ENCODE peak calls at places on chromosomes 11 and 22, in four cellular contexts. One of them, this sample, is unnamed.

GRCh38 chr11:27166130-27166529 is 125.5 kb downstream of the BBOX1 start:
- DNase-seq in AG10803: no peak
- DNase-seq in AG04450: no peak
- DNase-seq in ovary: no peak
- DNase-seq in this sample: no peak

GRCh38 chr11:72569966-72570892 is 104.0 kb downstream of the PDE2A start:
- DNase-seq in ovary: no peak
- DNase-seq in AG04450: peak
- DNase-seq in AG10803: peak
- DNase-seq in this sample: no peak

GRCh38 chr22:38032681-38033521 is 24.3 kb upstream of the PICK1 start:
- DNase-seq in AG10803: peak
- DNase-seq in ovary: no peak
- DNase-seq in AG04450: peak
- DNase-seq in this sample: no peak

GRCh38 chr11:86990520-86990919 is 35.3 kb upstream of the FZD4 start:
- DNase-seq in AG10803: peak
- DNase-seq in ovary: no peak
- DNase-seq in AG04450: no peak
- DNase-seq in this sample: no peak

GRCh38 chr22:30902496-30903357 is 65.8 kb downstream of the MORC2 start:
- DNase-seq in AG10803: no peak
- DNase-seq in ovary: no peak
- DNase-seq in AG04450: no peak
- DNase-seq in this sample: no peak

GRCh38 chr11:697028-697491 is 1.4 kb downstream of the TMEM80 start:
- DNase-seq in AG10803: peak
- DNase-seq in ovary: no peak
- DNase-seq in AG04450: peak
- DNase-seq in this sample: no peak

GRCh38 chr11:66850235-66850587 is 6.7 kb upstream of the LRFN4 start:
- DNase-seq in AG10803: no peak
- DNase-seq in AG04450: no peak
- DNase-seq in ovary: peak
- DNase-seq in this sample: no peak

GRCh38 chr11:47243454-47243853 is 5.2 kb downstream of the ACP2 start:
- DNase-seq in AG04450: no peak
- DNase-seq in ovary: no peak
- DNase-seq in AG10803: no peak
- DNase-seq in this sample: no peak

GRCh38 chr11:34643846-34644245 is 23.0 kb downstream of the EHF start:
- DNase-seq in AG10803: no peak
- DNase-seq in AG04450: no peak
- DNase-seq in ovary: no peak
- DNase-seq in this sample: no peak

GRCh38 chr11:95230054-95231034 is 658 bp downstream of the SESN3 start:
- DNase-seq in AG04450: no peak
- DNase-seq in AG10803: no peak
- DNase-seq in ovary: peak
- DNase-seq in this sample: no peak

GRCh38 chr11:106076421-106076922 is 675 bp downstream of the KBTBD3 start:
- DNase-seq in AG10803: no peak
- DNase-seq in ovary: no peak
- DNase-seq in AG04450: no peak
- DNase-seq in this sample: peak

GRCh38 chr11:1870721-1871466 is 18.0 kb downstream of the LSP1 start:
- DNase-seq in AG04450: no peak
- DNase-seq in ovary: no peak
- DNase-seq in AG10803: peak
- DNase-seq in this sample: peak

GRCh38 chr11:65112551-65113360 is 1.1 kb downstream of the TM7SF2 start:
- DNase-seq in ovary: peak
- DNase-seq in AG04450: no peak
- DNase-seq in AG10803: no peak
- DNase-seq in this sample: peak

GRCh38 chr11:119518746-119519382 is 95.9 kb upstream of the THY1 start:
- DNase-seq in ovary: no peak
- DNase-seq in AG04450: peak
- DNase-seq in AG10803: peak
- DNase-seq in this sample: peak

GRCh38 chr22:40560551-40560950 is 76.0 kb downstream of the MRTFA start:
- DNase-seq in AG10803: peak
- DNase-seq in AG04450: peak
- DNase-seq in ovary: no peak
- DNase-seq in this sample: no peak

GRCh38 chr11:125387991-125388390 is 108.1 kb downstream of the FEZ1 start:
- DNase-seq in AG04450: no peak
- DNase-seq in AG10803: no peak
- DNase-seq in ovary: no peak
- DNase-seq in this sample: no peak

GRCh38 chr11:45042560-45042959 is 91.9 kb upstream of the TP53I11 start:
- DNase-seq in ovary: no peak
- DNase-seq in AG10803: peak
- DNase-seq in AG04450: no peak
- DNase-seq in this sample: no peak

GRCh38 chr11:118643142-118643994 is 36.0 kb downstream of the PHLDB1 start:
- DNase-seq in AG04450: no peak
- DNase-seq in AG10803: no peak
- DNase-seq in ovary: no peak
- DNase-seq in this sample: peak

GRCh38 chr11:75429902-75430691 is 2.9 kb downstream of the KLHL35 start:
- DNase-seq in AG10803: peak
- DNase-seq in AG04450: no peak
- DNase-seq in ovary: peak
- DNase-seq in this sample: peak

GRCh38 chr11:86869531-86869930 is 69.2 kb downstream of the PRSS23 start:
- DNase-seq in AG10803: no peak
- DNase-seq in ovary: no peak
- DNase-seq in AG04450: no peak
- DNase-seq in this sample: no peak

GRCh38 chr11:78931891-78932290 is 357.2 kb upstream of the NARS2 start:
- DNase-seq in AG10803: no peak
- DNase-seq in ovary: no peak
- DNase-seq in AG04450: no peak
- DNase-seq in this sample: no peak

GRCh38 chr22:49230194-49230577 is 597.5 kb downstream of the BRD1 start:
- DNase-seq in ovary: peak
- DNase-seq in AG04450: no peak
- DNase-seq in AG10803: no peak
- DNase-seq in this sample: no peak

GRCh38 chr11:121870202-121871045 is 245.6 kb downstream of the BLID start:
- DNase-seq in AG04450: no peak
- DNase-seq in AG10803: peak
- DNase-seq in ovary: no peak
- DNase-seq in this sample: no peak

GRCh38 chr11:110856993-110857812 is 145.0 kb upstream of the ARHGAP20 start:
- DNase-seq in ovary: no peak
- DNase-seq in AG10803: peak
- DNase-seq in AG04450: peak
- DNase-seq in this sample: no peak

GRCh38 chr22:42202669-42203068 is 67.8 kb downstream of the TCF20 start:
- DNase-seq in AG04450: peak
- DNase-seq in ovary: no peak
- DNase-seq in AG10803: peak
- DNase-seq in this sample: no peak

This sample was measured in heart left ventricle.